ENCODE peak calls at places on chromosomes 3 and 15, in four cellular contexts. W is GM12878, P is HepG2, B is K562. V is an unnamed sample.
A peak's percentile ranks its signal among the peaks of the same experiment; 100 is the strongest.

GRCh38 chr15:57849332-57849731 is 142.8 kb downstream of the POLR2M start:
- DNase-seq in W (no peak), P (no peak), B (no peak), V (no peak)

GRCh38 chr3:69504232-69504631 is 118.3 kb upstream of the FRMD4B start:
- DNase-seq in W (no peak), P (no peak), B (no peak), V (no peak)

GRCh38 chr3:20515834-20516233 is 329.8 kb upstream of the SGO1 start:
- DNase-seq in W (no peak), P (no peak), B (no peak), V (no peak)

GRCh38 chr3:53089511-53089910 is 40.7 kb downstream of the RFT1 start:
- DNase-seq in W (no peak), P (no peak), B (no peak), V (no peak)

GRCh38 chr3:99892332-99892731 is 74.7 kb downstream of the CMSS1 start:
- DNase-seq in W (no peak), P (no peak), B (peak; percentile 12), V (no peak)

GRCh38 chr15:29008846-29009245 is 123.1 kb downstream of the APBA2 start:
- DNase-seq in W (no peak), P (no peak), B (no peak), V (no peak)

GRCh38 chr15:22262613-22263020 is 182.3 kb downstream of the OR4M2 start:
- DNase-seq in W (no peak), P (no peak), B (no peak), V (no peak)

GRCh38 chr3:79639855-79640254 is 127.9 kb downstream of the ROBO1 start:
- DNase-seq in W (no peak), P (no peak), B (no peak), V (no peak)

GRCh38 chr3:114674041-114674440 is 380.2 kb downstream of the TIGIT start:
- DNase-seq in W (no peak), P (no peak), B (no peak), V (no peak)

GRCh38 chr15:62783303-62783957 is 259.1 kb upstream of the TPM1 start:
- DNase-seq in W (no peak), P (no peak), B (no peak), V (no peak)

GRCh38 chr15:82138306-82138705 is 92.5 kb upstream of the MEX3B start:
- DNase-seq in W (no peak), P (no peak), B (no peak), V (no peak)

GRCh38 chr3:148464246-148464645 is 233.5 kb upstream of the AGTR1 start:
- DNase-seq in W (no peak), P (no peak), B (no peak), V (no peak)

GRCh38 chr3:45912435-45912834 is 26.1 kb downstream of the CCR9 start:
- DNase-seq in W (no peak), P (no peak), B (no peak), V (no peak)

GRCh38 chr15:67828969-67829646 is 3.8 kb downstream of the SKOR1 start:
- DNase-seq in W (no peak), P (no peak), B (no peak), V (no peak)

GRCh38 chr3:70000563-70001081 is 1.1 kb downstream of the SAMMSON start:
- DNase-seq in W (no peak), P (no peak), B (peak; percentile 21), V (no peak)

GRCh38 chr15:81049835-81050234 is 49.1 kb downstream of the TLNRD1 start:
- DNase-seq in W (no peak), P (peak; percentile 5), B (no peak), V (no peak)

GRCh38 chr3:134080761-134081160 is 51.0 kb upstream of the SLCO2A1 start:
- DNase-seq in W (no peak), P (no peak), B (no peak), V (no peak)

GRCh38 chr3:108292905-108293328 is 3.4 kb upstream of the HHLA2 start:
- DNase-seq in W (peak; percentile 69), P (no peak), B (no peak), V (no peak)

GRCh38 chr15:92900712-92901052 is 558 bp downstream of the CHD2 start:
- DNase-seq in W (no peak), P (no peak), B (no peak), V (no peak)

GRCh38 chr3:38382506-38383080 is 36.0 kb downstream of the XYLB start:
- DNase-seq in W (no peak), P (no peak), B (no peak), V (no peak)

GRCh38 chr3:197487911-197488391 is 67.8 kb downstream of the BDH1 start:
- DNase-seq in W (no peak), P (peak; percentile 72), B (no peak), V (no peak)

GRCh38 chr15:65087873-65088642 is 11.5 kb downstream of the KBTBD13 start:
- DNase-seq in W (no peak), P (no peak), B (no peak), V (no peak)

GRCh38 chr3:49668414-49668797 is 5.7 kb upstream of the APEH start:
- DNase-seq in W (no peak), P (peak; percentile 76), B (no peak), V (no peak)
- TF ChIP-seq SP1 in W (no peak), P (no peak), B (no peak), V (no peak)

GRCh38 chr3:5275529-5275928 is 88.0 kb downstream of the EDEM1 start:
- DNase-seq in W (no peak), P (no peak), B (no peak), V (no peak)
- TF ChIP-seq BHLHE40 in W (no peak), P (no peak), B (no peak), V (no peak)

DNA sequence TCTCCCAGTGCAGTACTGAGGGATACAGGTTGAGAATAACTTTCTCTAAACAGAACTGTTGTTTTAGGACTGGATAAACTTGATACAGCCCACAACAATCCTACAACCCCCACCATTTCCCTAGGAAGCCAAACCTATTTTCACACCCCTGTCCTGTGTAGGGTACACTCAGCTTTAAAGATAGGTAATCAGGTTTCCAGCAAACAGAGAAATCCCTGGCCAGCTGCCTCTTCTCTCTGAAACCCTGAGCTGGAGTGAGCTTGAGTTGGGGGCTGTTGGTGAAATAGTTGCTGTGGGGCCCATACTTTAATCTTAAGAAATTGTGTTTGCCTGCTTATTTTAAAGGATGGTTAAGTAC is 22.1 kb downstream of the ARHGAP31 start:
- DNase-seq in W (no peak), P (no peak), B (no peak), V (no peak)
- TF ChIP-seq SP1 in W (no peak), P (no peak), B (no peak), V (no peak)

GRCh38 chr15:39084683-39085530 is 496.0 kb upstream of the THBS1 start:
- DNase-seq in W (no peak), P (peak; percentile 21), B (no peak), V (no peak)
- TF ChIP-seq BHLHE40 in W (no peak), P (no peak), B (no peak), V (no peak)

GRCh38 chr3:48552111-48552911 is 4.3 kb downstream of the PFKFB4 start:
- DNase-seq in W (no peak), P (no peak), B (no peak), V (no peak)

GRCh38 chr3:48555949-48556795 is 431 bp downstream of the PFKFB4 start:
- DNase-seq in W (no peak), P (no peak), B (no peak), V (no peak)

GRCh38 chr3:48553886-48554845 is 2.4 kb downstream of the PFKFB4 start:
- DNase-seq in W (no peak), P (no peak), B (no peak), V (no peak)

GRCh38 chr3:48556796-48557626 is at the start of gene PFKFB4:
- DNase-seq in W (peak; percentile 99), P (peak; percentile 98), B (peak; percentile 94), V (peak; percentile 99)

DNA sequence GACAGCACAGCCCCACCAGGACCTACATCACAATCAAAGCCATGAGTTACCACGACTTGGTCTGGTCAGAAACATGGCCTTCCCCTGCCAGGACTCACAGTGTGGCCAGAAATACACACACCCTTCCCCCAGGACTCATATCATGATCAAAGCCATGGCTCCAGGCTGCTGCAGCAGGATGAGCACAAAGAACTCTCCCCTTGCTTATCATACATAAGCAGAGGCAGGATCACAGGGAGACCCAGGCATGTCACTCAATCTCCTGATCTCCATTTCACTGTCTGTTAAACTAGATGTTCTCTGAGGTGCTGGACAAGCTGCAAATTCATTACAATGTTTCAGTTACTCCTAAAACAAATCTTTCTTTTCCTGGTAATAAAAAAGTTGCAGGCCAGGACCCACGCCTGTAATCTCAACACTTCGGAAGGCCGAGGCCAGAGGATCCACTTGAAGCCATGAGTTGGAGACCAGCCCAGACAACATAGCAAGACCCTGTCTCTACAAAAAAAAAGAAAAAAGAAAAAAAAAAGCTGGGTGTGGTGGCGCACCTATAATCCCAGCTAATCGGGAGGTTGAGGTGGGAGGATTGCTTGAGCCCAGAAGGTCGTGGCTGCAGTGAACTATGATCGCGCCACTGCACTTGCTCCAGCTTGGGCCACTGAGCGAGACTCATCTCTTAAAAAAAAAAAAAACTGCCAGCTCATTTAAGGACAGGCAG is 1.2 kb downstream of the PFKFB4 start:
- DNase-seq in W (no peak), P (no peak), B (peak; percentile 55), V (no peak)
- TF ChIP-seq SP1 in W (no peak), P (no peak), B (no peak), V (no peak)

GRCh38 chr3:12227833-12228232 is 61.0 kb upstream of the PPARG start:
- DNase-seq in W (no peak), P (no peak), B (no peak), V (no peak)
- TF ChIP-seq BHLHE40 in W (no peak), P (no peak), B (no peak), V (no peak)

GRCh38 chr3:129063091-129063640 is 2.6 kb downstream of the GP9 start:
- DNase-seq in W (no peak), P (no peak), B (no peak), V (no peak)
- TF ChIP-seq SP1 in W (no peak), P (no peak), B (no peak), V (no peak)

GRCh38 chr3:145900056-145900829 is 260.7 kb downstream of the PLOD2 start:
- DNase-seq in W (peak; percentile 21), P (no peak), B (no peak), V (no peak)

GRCh38 chr3:145902166-145902565 is 258.8 kb downstream of the PLOD2 start:
- DNase-seq in W (no peak), P (no peak), B (no peak), V (no peak)

GRCh38 chr3:145906755-145907154 is 254.2 kb downstream of the PLOD2 start:
- DNase-seq in W (no peak), P (no peak), B (no peak), V (no peak)

GRCh38 chr3:145904138-145904537 is 256.8 kb downstream of the PLOD2 start:
- DNase-seq in W (no peak), P (no peak), B (no peak), V (no peak)

DNA sequence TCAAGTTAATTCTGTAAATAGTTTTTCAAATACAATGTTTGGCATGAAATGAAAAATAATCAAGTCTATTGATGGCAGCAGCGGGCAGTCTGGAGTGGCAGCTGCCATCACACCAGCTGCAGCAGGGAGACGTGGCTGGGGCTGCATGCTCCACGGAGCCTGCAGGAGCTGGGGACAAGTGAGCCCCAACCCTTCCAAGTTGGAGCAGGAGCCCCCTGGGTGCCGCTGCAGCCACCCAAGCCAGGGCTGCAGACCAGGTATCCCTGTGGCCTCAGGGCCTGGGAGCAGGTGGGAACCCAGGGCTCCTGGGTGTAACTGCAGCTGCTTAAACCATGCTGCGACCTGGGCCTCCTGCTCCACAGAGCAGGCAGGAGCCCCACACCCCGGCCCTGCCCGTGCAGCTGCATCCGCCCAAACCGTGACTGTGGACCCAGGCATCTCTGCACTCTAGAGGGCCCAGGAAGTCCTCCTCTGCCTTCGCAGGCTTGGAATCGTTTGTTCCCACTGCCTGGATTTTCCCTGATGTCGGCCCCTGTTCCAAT is 257.4 kb downstream of the PLOD2 start:
- DNase-seq in W (no peak), P (no peak), B (no peak), V (no peak)
- TF ChIP-seq BHLHE40 in W (no peak), P (no peak), B (no peak), V (no peak)

V was measured in HEK293T.